ENCODE peak calls at places on chromosome 5, in five cellular contexts. P, W, Z, E and D are unnamed samples.

GRCh38 chr5:73388371-73388684 is 60.2 kb downstream of the FOXD1 start:
- DNase-seq in P (no peak), E (no peak), W (peak), Z (peak), D (no peak)

GRCh38 chr5:124979174-124979573 is 232.7 kb upstream of the ZNF608 start:
- DNase-seq in Z (peak), P (no peak), W (no peak), E (peak), D (no peak)

GRCh38 chr5:64670277-64670676 is 20.0 kb upstream of the SHISAL2B start:
- DNase-seq in E (no peak), Z (no peak), W (no peak), P (no peak), D (no peak)

GRCh38 chr5:9148242-9148641 is 397.6 kb downstream of the SEMA5A start:
- DNase-seq in W (no peak), Z (peak), P (peak), E (no peak), D (peak)

GRCh38 chr5:39203951-39204350 is 15.4 kb downstream of the FYB1 start:
- DNase-seq in W (no peak), E (no peak), P (no peak), Z (no peak), D (no peak)

GRCh38 chr5:134003064-134003956 is 1.5 kb downstream of the VDAC1 start:
- DNase-seq in W (no peak), Z (peak), E (peak), P (no peak), D (no peak)

GRCh38 chr5:151357792-151358191 is 10.4 kb upstream of the SLC36A2 start:
- DNase-seq in P (no peak), Z (peak), E (no peak), W (peak), D (no peak)

GRCh38 chr5:13932006-13932405 is 12.5 kb downstream of the DNAH5 start:
- DNase-seq in W (no peak), E (no peak), P (no peak), Z (no peak), D (no peak)

GRCh38 chr5:169003721-169004481 is 297.0 kb downstream of the SLIT3 start:
- DNase-seq in E (peak), P (no peak), W (no peak), Z (no peak), D (no peak)

GRCh38 chr5:7146886-7147285 is 249.1 kb upstream of the ADCY2 start:
- DNase-seq in W (no peak), P (no peak), E (peak), Z (peak), D (no peak)

GRCh38 chr5:146866263-146866662 is 12.3 kb downstream of the PPP2R2B start:
- DNase-seq in Z (no peak), P (no peak), E (no peak), W (no peak), D (no peak)

GRCh38 chr5:139667730-139668063 is 19.5 kb downstream of the CXXC5 start:
- DNase-seq in Z (no peak), W (no peak), P (peak), E (no peak), D (peak)

GRCh38 chr5:179373101-179373934 is 28.1 kb upstream of the ADAMTS2 start:
- DNase-seq in E (peak), Z (no peak), W (no peak), P (no peak), D (no peak)

GRCh38 chr5:170154297-170154696 is 48.6 kb downstream of the FOXI1 start:
- DNase-seq in Z (no peak), E (no peak), P (no peak), W (no peak), D (no peak)

GRCh38 chr5:88836195-88836838 is 46.7 kb downstream of the MEF2C start:
- DNase-seq in Z (no peak), P (peak), W (peak), E (no peak), D (peak)

GRCh38 chr5:119726544-119726943 is 97.2 kb downstream of the FAM170A start:
- DNase-seq in E (no peak), Z (no peak), P (no peak), W (no peak), D (no peak)

GRCh38 chr5:39093351-39093749 is 19.2 kb upstream of the RICTOR start:
- DNase-seq in Z (peak), E (no peak), W (peak), P (peak), D (peak)

GRCh38 chr5:53191766-53192165 is 82.2 kb upstream of the MOCS2 start:
- DNase-seq in Z (no peak), E (no peak), W (no peak), P (no peak), D (no peak)

GRCh38 chr5:103514381-103514780 is 48.2 kb downstream of the NUDT12 start:
- DNase-seq in E (no peak), Z (no peak), P (no peak), W (no peak), D (no peak)

GRCh38 chr5:155193018-155193417 is 179.5 kb downstream of the KIF4B start:
- DNase-seq in Z (peak), E (peak), W (peak), P (no peak), D (no peak)

GRCh38 chr5:173089581-173089980 is 33.4 kb downstream of the CREBRF start:
- DNase-seq in Z (no peak), E (no peak), W (no peak), P (no peak), D (no peak)

GRCh38 chr5:57417981-57418380 is 64.6 kb downstream of the ACTBL2 start:
- DNase-seq in E (no peak), Z (no peak), P (no peak), W (no peak), D (no peak)

GRCh38 chr5:36323926-36324781 is 22.5 kb upstream of the RANBP3L start:
- DNase-seq in E (no peak), W (no peak), Z (no peak), P (no peak), D (no peak)

GRCh38 chr5:151656311-151656710 is 30.4 kb downstream of the SPARC start:
- DNase-seq in Z (no peak), W (no peak), P (no peak), E (no peak), D (no peak)

GRCh38 chr5:178398856-178399722 is 166.5 kb upstream of the PHYKPL start:
- DNase-seq in Z (no peak), E (no peak), W (no peak), P (no peak), D (no peak)

GRCh38 chr5:154860123-154860522 is 1.7 kb downstream of the CNOT8 start:
- DNase-seq in Z (peak), W (peak), P (peak), E (peak), D (peak)

GRCh38 chr5:112583166-112583565 is 154.5 kb upstream of the APC start:
- DNase-seq in Z (no peak), W (no peak), E (no peak), P (no peak), D (no peak)

GRCh38 chr5:76145945-76146344 is 62.8 kb downstream of the SV2C start:
- DNase-seq in P (no peak), W (peak), E (peak), Z (peak), D (no peak)

GRCh38 chr5:32314658-32315057 is 1.9 kb upstream of the MTMR12 start:
- DNase-seq in P (no peak), Z (no peak), E (no peak), W (no peak), D (no peak)

GRCh38 chr5:88979244-88979643 is 96.3 kb upstream of the MEF2C start:
- DNase-seq in E (peak), W (peak), P (peak), Z (peak), D (peak)

GRCh38 chr5:93279292-93279974 is 301.6 kb downstream of the NR2F1-AS1 start:
- DNase-seq in W (no peak), Z (peak), E (no peak), P (no peak), D (no peak)

GRCh38 chr5:32984851-32985250 is 273.7 kb downstream of the NPR3 start:
- DNase-seq in E (no peak), W (peak), P (peak), Z (peak), D (peak)

GRCh38 chr5:89276566-89277305 is 393.8 kb upstream of the MEF2C start:
- DNase-seq in W (peak), Z (peak), P (peak), E (no peak), D (peak)

GRCh38 chr5:523658-524441 is 399 bp downstream of the SLC9A3 start:
- DNase-seq in E (peak), W (no peak), P (no peak), Z (no peak), D (no peak)

GRCh38 chr5:61277781-61278180 is 54.3 kb upstream of the ZSWIM6 start:
- DNase-seq in P (no peak), W (peak), E (no peak), Z (peak), D (no peak)

GRCh38 chr5:152864993-152865392 is 459.9 kb upstream of the NMUR2 start:
- DNase-seq in W (peak), P (no peak), E (peak), Z (no peak), D (no peak)

DNA sequence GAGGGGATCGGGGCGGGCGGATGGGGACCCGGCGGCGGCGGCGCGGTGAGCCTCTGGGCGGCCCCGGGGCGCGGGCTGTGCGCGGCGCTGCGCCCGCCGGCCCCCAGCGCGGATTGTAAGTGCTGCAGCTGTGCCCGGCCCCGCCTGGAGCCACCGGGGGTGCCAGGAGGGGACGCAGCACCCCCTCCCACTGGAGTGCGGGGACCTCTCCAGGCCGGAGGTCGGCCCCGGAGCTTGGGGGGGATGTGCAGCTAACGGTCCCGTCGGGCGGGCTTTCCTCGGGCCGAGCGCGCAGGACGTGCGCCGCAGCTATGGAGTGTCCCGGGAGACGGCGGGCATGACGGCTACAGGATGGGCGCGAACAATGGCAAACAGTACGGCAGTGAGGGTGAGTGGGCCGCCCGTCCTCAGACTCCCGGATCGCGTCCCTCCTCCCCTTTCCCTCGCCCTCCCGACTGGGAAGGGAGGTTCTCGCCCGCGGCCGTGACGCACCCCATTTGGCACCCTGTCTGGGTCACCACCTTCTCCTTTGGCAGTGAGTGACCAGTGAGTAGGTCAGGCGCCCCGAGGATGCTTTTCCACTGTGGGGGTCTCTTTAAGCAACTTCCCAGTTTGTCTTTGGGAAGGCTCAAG is 462 bp downstream of the FBXL7 start:
- DNase-seq in Z (no peak), P (peak), E (peak), W (peak), D (peak)
- H3K4me3 ChIP-seq in Z (peak), P (peak), E (peak), W (peak), D (peak)

GRCh38 chr5:79774171-79774854 is 84.7 kb downstream of the CMYA5 start:
- DNase-seq in Z (peak), P (no peak), W (peak), E (peak), D (peak)
- TF ChIP-seq CTCF in Z (peak), P (peak), W (peak), E (peak), D (peak)

GRCh38 chr5:159928122-159928960 is 12.1 kb downstream of the ADRA1B start:
- DNase-seq in Z (peak), W (peak), E (peak), P (peak), D (peak)
- H3K4me3 ChIP-seq in Z (no peak), W (no peak), E (no peak), P (no peak), D (peak)

GRCh38 chr5:30809907-30810306 is 383.6 kb upstream of the CDH6 start:
- DNase-seq in W (no peak), Z (no peak), E (no peak), P (no peak), D (no peak)

GRCh38 chr5:30808996-30809395 is 384.5 kb upstream of the CDH6 start:
- DNase-seq in W (no peak), P (peak), Z (peak), E (peak), D (peak)

GRCh38 chr5:30802961-30803705 is 390.4 kb upstream of the CDH6 start:
- DNase-seq in Z (no peak), E (no peak), P (peak), W (no peak), D (peak)

GRCh38 chr5:30804739-30805313 is 388.7 kb upstream of the CDH6 start:
- DNase-seq in Z (peak), P (peak), E (peak), W (no peak), D (peak)
- TF ChIP-seq CTCF in Z (peak), P (peak), E (peak), W (no peak), D (peak)

GRCh38 chr5:42993516-42994284 is 46.4 kb downstream of the ANXA2R start:
- DNase-seq in E (no peak), W (no peak), Z (no peak), P (peak), D (peak)

GRCh38 chr5:42992035-42992570 is 48.0 kb downstream of the ANXA2R start:
- DNase-seq in W (peak), Z (no peak), E (peak), P (peak), D (peak)

GRCh38 chr5:42994285-42995151 is 45.6 kb downstream of the ANXA2R start:
- DNase-seq in Z (no peak), W (peak), E (peak), P (peak), D (peak)

GRCh38 chr5:42991477-42992034 is 48.6 kb downstream of the ANXA2R start:
- DNase-seq in Z (no peak), E (peak), W (no peak), P (no peak), D (no peak)

GRCh38 chr5:42995152-42995751 is 44.9 kb downstream of the ANXA2R start:
- DNase-seq in P (no peak), Z (no peak), E (no peak), W (no peak), D (peak)
- H3K4me3 ChIP-seq in P (peak), Z (no peak), E (peak), W (peak), D (peak)